ENCODE peak calls at places on chromosomes 7 and 10, in four cellular contexts. I is HCT116, R is K562, U is T47D. J is an unnamed sample.

GRCh38 chr7:151010307-151011096 is 13.8 kb downstream of the ATG9B start:
- DNase-seq in R (peak; percentile 69), U (no peak), I (no peak), J (no peak)

GRCh38 chr10:126397640-126398382 is 9.5 kb upstream of the ADAM12 start:
- DNase-seq in U (no peak), R (no peak), I (no peak), J (peak; percentile 48)

GRCh38 chr10:115092555-115093285 is 445 bp upstream of the ATRNL1 start:
- DNase-seq in R (no peak), U (no peak), I (no peak), J (peak; percentile 92)

GRCh38 chr7:111082351-111082750 is 8.6 kb upstream of the LRRN3 start:
- DNase-seq in I (no peak), U (no peak), R (no peak), J (no peak)

GRCh38 chr10:59300386-59300785 is 62.0 kb downstream of the FAM13C start:
- DNase-seq in R (no peak), U (no peak), I (no peak), J (no peak)

GRCh38 chr7:140053812-140054539 is 8.8 kb downstream of the PARP12 start:
- DNase-seq in R (peak; percentile 60), I (no peak), U (no peak), J (no peak)

GRCh38 chr10:25036381-25036780 is 20.0 kb downstream of the THNSL1 start:
- DNase-seq in R (no peak), U (no peak), I (no peak), J (no peak)

GRCh38 chr7:64775289-64775688 is 18.9 kb upstream of the ZNF138 start:
- DNase-seq in R (no peak), I (no peak), U (no peak), J (no peak)

GRCh38 chr10:123743441-123744225 is 77.5 kb downstream of the GPR26 start:
- DNase-seq in R (no peak), U (peak; percentile 11), I (no peak), J (peak; percentile 72)

GRCh38 chr7:3082831-3083230 is 39.2 kb upstream of the CARD11 start:
- DNase-seq in R (no peak), U (no peak), I (no peak), J (no peak)

GRCh38 chr7:123789817-123790216 is 41.0 kb upstream of the WASL start:
- DNase-seq in I (no peak), R (no peak), U (no peak), J (no peak)

GRCh38 chr7:40213856-40214255 is 79.1 kb downstream of the SUGCT start:
- DNase-seq in R (no peak), U (no peak), I (no peak), J (no peak)

DNA sequence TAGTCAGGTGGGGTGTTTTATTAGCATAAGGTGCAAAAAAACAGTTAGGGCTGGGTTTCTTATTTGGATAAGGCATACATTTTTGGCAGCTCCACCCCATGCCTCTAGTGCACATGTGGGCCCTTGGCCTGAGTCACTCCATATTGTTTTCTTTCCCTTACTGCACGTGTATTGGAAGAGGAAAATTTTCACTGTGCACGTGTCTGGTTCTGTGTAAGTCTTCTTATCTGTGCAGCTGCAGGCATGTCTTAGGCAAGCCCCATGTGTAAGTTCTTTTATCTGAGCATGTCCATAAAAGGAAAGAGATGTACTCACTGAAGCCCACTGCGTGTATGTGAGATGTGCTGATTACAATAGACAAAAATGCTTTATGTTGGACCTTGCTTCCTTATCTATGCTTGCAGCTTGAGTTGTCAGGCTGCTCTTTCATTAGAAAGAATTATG is 540.3 kb upstream of the IGFBP3 start:
- DNase-seq in U (no peak), R (no peak), I (no peak), J (no peak)
- TF ChIP-seq JUND in U (no peak), R (no peak), I (no peak), J (no peak)

DNA sequence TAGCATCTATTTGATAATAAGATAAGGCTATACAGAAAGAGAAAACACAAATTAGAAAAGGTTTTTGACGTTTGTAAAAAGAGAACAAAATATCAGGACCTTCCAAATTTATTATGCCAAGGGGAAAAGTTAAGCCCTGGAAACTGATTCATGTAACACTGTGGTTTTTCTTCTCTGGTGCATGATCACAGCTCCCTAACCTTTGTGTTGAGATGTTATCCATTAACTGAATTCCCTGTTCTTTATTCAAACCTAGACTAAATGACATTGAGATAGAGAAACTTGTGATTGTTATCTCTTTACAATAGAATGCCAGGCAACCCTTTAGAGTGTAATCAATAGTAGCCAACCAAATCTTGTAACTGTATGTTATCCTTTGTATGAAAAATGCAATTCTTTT is 141.4 kb upstream of the NRG3 start:
- DNase-seq in I (no peak), U (no peak), R (no peak), J (no peak)
- TF ChIP-seq JUND in I (no peak), U (no peak), R (no peak), J (no peak)

DNA sequence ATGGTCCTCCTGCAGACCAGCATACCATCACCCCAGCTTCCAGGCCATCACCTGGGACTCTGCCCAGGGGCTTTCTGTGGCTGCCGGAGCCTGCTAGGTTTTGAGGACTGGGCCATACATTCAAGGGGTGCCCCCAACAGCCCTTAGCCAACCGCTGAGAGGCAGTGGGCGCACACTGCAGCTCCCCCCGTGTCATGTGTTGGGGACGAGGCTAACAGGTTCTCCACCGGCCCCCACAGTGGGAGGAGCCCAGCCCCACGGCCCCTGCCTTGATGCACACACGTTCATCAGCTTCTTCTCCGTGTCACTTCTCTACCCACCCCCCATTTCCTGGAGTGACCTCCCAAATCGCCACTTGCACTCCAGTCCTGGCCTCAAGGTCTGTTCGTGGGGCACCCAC is 543.2 kb upstream of the FOXK1 start:
- DNase-seq in R (no peak), I (no peak), U (no peak), J (no peak)
- TF ChIP-seq JUND in R (no peak), I (no peak), U (no peak), J (no peak)

GRCh38 chr7:100875356-100875751 is 451 bp downstream of the SRRT start:
- DNase-seq in R (no peak), U (no peak), I (no peak), J (peak; percentile 81)
- TF ChIP-seq JUND in R (no peak), U (no peak), I (no peak), J (no peak)

J was measured in SK-N-SH.